ENCODE peak calls at places on chromosome 19, in seven cellular contexts. R is effector memory CD4-positive, alpha-beta T cell; W is AG10803; Y is body of pancreas; T is anterior cingulate cortex; A is HL-60; X is stimulated activated CD8-positive, alpha-beta memory T cell treated with anti-CD3 and anti-CD28 coated beads, Interleukin-2, amount 100 ng/mL, for 1 hour. K is an unnamed sample.

GRCh38 chr19:4814625-4815425 is 16.7 kb downstream of the TICAM1 start:
- DNase-seq in R (no peak), W (peak), Y (no peak), T (no peak), A (no peak), X (no peak), K (no peak)

GRCh38 chr19:5045015-5045414 is 76.1 kb downstream of the KDM4B start:
- DNase-seq in R (no peak), W (no peak), Y (no peak), T (no peak), A (no peak), X (no peak), K (no peak)

GRCh38 chr19:52270266-52270885 is 989 bp downstream of the ZNF766 start:
- DNase-seq in R (no peak), W (peak), Y (no peak), T (no peak), A (peak), X (no peak), K (no peak)

GRCh38 chr19:35932291-35932936 is 3.8 kb upstream of the LRFN3 start:
- DNase-seq in R (no peak), W (no peak), Y (no peak), T (no peak), A (no peak), X (no peak), K (no peak)

GRCh38 chr19:2055871-2056809 is 5.1 kb upstream of the MKNK2 start:
- DNase-seq in R (no peak), W (peak), Y (peak), T (no peak), A (no peak), X (no peak), K (no peak)

GRCh38 chr19:40217921-40218890 is at the start of gene TTC9B:
- DNase-seq in R (peak), W (no peak), Y (no peak), T (peak), A (no peak), X (no peak), K (no peak)

GRCh38 chr19:56139847-56140582 is 1.1 kb upstream of the ZNF444 start:
- DNase-seq in R (no peak), W (no peak), Y (no peak), T (no peak), A (no peak), X (no peak), K (no peak)

GRCh38 chr19:1864480-1865171 is 1.2 kb upstream of the KLF16 start:
- DNase-seq in R (peak), W (peak), Y (peak), T (peak), A (peak), X (no peak), K (peak)

GRCh38 chr19:19528721-19529490 is at the start of gene YJEFN3:
- DNase-seq in R (no peak), W (no peak), Y (no peak), T (peak), A (no peak), X (no peak), K (no peak)

GRCh38 chr19:32599736-32600157 is 18.8 kb downstream of the PDCD5 start:
- DNase-seq in R (peak), W (peak), Y (peak), T (no peak), A (no peak), X (peak), K (no peak)

GRCh38 chr19:18557474-18558201 is at the start of gene KXD1:
- DNase-seq in R (peak), W (peak), Y (peak), T (peak), A (peak), X (peak), K (peak)

GRCh38 chr19:40549007-40549708 is 27.5 kb upstream of the SHKBP1 start:
- DNase-seq in R (peak), W (peak), Y (peak), T (peak), A (peak), X (peak), K (no peak)

GRCh38 chr19:16897572-16898056 is 8.8 kb downstream of the F2RL3 start:
- DNase-seq in R (no peak), W (peak), Y (no peak), T (peak), A (no peak), X (no peak), K (no peak)

GRCh38 chr19:2061936-2062729 is 11.1 kb upstream of the MKNK2 start:
- DNase-seq in R (no peak), W (no peak), Y (no peak), T (no peak), A (no peak), X (no peak), K (no peak)

GRCh38 chr19:10395853-10396355 is 7.4 kb downstream of the CDC37 start:
- DNase-seq in R (no peak), W (no peak), Y (no peak), T (no peak), A (no peak), X (no peak), K (no peak)

GRCh38 chr19:3672993-3673392 is 27.3 kb downstream of the PIP5K1C start:
- DNase-seq in R (no peak), W (no peak), Y (no peak), T (no peak), A (no peak), X (no peak), K (no peak)

K was measured in CD14-positive monocyte.